ENCODE peak calls at places on chromosomes 2 and 18, in six cellular contexts. S is stimulated activated CD8-positive, alpha-beta memory T cell treated with anti-CD3 and anti-CD28 coated beads, Interleukin-4, amount 100 ng/mL, for 1 hour; H is NCI-H226; V is WTC11; O is iPS-NIHi11; L is activated CD4-positive, alpha-beta T cell treated with anti-CD3 and anti-CD28 coated beads, Interleukin-2, amount 50 U/mL, for 4 hours. I is an unnamed sample.
A peak's percentile ranks its signal among the peaks of the same experiment; 100 is the strongest.

GRCh38 chr18:55421612-55422381 is 166.2 kb downstream of the TCF4 start:
- DNase-seq in V (no peak), O (no peak), L (no peak), S (no peak), H (no peak), I (no peak)

GRCh38 chr2:12428324-12428723 is 288.4 kb upstream of the TRIB2 start:
- DNase-seq in S (no peak), O (peak; percentile 64), L (no peak), V (peak; percentile 45), H (no peak), I (no peak)

GRCh38 chr2:199460101-199460671 is 2.4 kb upstream of the SATB2 start:
- DNase-seq in O (no peak), V (no peak), L (no peak), H (no peak), S (no peak), I (no peak)

GRCh38 chr18:11962586-11962985 is 18.7 kb upstream of the IMPA2 start:
- DNase-seq in L (no peak), V (no peak), S (no peak), H (no peak), O (no peak), I (no peak)

GRCh38 chr2:52327641-52328040 is 1295.7 kb upstream of the NRXN1 start:
- DNase-seq in V (no peak), H (no peak), O (no peak), L (no peak), S (no peak), I (no peak)

GRCh38 chr2:47031909-47032668 is 116.5 kb upstream of the MCFD2 start:
- DNase-seq in V (no peak), S (no peak), L (no peak), H (no peak), O (no peak), I (no peak)

GRCh38 chr2:170715062-170715931 is at the start of gene SP5:
- DNase-seq in H (peak; percentile 89), O (peak; percentile 74), S (no peak), L (no peak), V (peak; percentile 66), I (peak; percentile 72)

GRCh38 chr18:8786766-8787670 is 81.7 kb downstream of the MTCL1 start:
- DNase-seq in O (no peak), L (no peak), V (no peak), S (no peak), H (no peak), I (no peak)

GRCh38 chr18:2654105-2654827 is 1.3 kb upstream of the SMCHD1 start:
- DNase-seq in O (no peak), S (no peak), H (no peak), V (no peak), L (no peak), I (no peak)

GRCh38 chr2:9029721-9030120 is 26.2 kb upstream of the MBOAT2 start:
- DNase-seq in V (no peak), S (no peak), H (no peak), L (no peak), O (no peak), I (peak; percentile 56)

GRCh38 chr18:74510770-74511095 is 14.6 kb downstream of the CNDP2 start:
- DNase-seq in V (no peak), H (no peak), O (no peak), L (no peak), S (no peak), I (no peak)

GRCh38 chr2:166167451-166167850 is 39.6 kb upstream of the SCN1A start:
- DNase-seq in L (no peak), V (no peak), H (peak; percentile 79), S (no peak), O (no peak), I (no peak)

GRCh38 chr2:5555636-5556035 is 136.5 kb upstream of the SOX11 start:
- DNase-seq in O (no peak), H (no peak), V (no peak), S (no peak), L (no peak), I (no peak)

GRCh38 chr2:238938460-238939055 is 90.7 kb downstream of the TWIST2 start:
- DNase-seq in H (peak; percentile 62), L (no peak), V (no peak), S (no peak), O (no peak), I (no peak)

GRCh38 chr2:135047295-135047694 is at the start of gene MAP3K19:
- DNase-seq in S (no peak), L (no peak), O (no peak), H (no peak), V (no peak), I (no peak)

GRCh38 chr18:48697441-48697840 is 158.6 kb downstream of the CTIF start:
- DNase-seq in O (no peak), H (no peak), S (no peak), V (no peak), L (no peak), I (no peak)

GRCh38 chr2:181457121-181457740 is at the start of gene ITGA4:
- DNase-seq in S (peak; percentile 70), H (peak; percentile 32), V (peak; percentile 88), O (peak; percentile 83), L (peak; percentile 82), I (peak; percentile 95)

GRCh38 chr18:49560277-49561126 is 1.4 kb upstream of the LIPG start:
- DNase-seq in L (no peak), S (no peak), V (peak; percentile 49), O (peak; percentile 29), H (no peak), I (peak; percentile 75)

GRCh38 chr2:56889738-56890137 is 705.9 kb downstream of the CCDC85A start:
- DNase-seq in O (no peak), H (no peak), S (no peak), V (no peak), L (no peak), I (no peak)

GRCh38 chr18:36829362-36830140 is 624 bp downstream of the KIAA1328 start:
- DNase-seq in V (no peak), L (no peak), S (no peak), O (no peak), H (no peak), I (peak; percentile 40)

GRCh38 chr2:33278245-33278943 is 198.1 kb upstream of the RASGRP3 start:
- DNase-seq in L (no peak), H (no peak), S (no peak), O (no peak), V (no peak), I (no peak)

GRCh38 chr18:42141439-42141838 is 186.4 kb downstream of the PIK3C3 start:
- DNase-seq in O (no peak), L (no peak), S (no peak), V (no peak), H (no peak), I (peak; percentile 69)

GRCh38 chr18:36527740-36528455 is 230.4 kb downstream of the FHOD3 start:
- DNase-seq in S (no peak), V (no peak), H (no peak), L (no peak), O (no peak), I (no peak)

GRCh38 chr2:16774980-16775963 is 109.6 kb upstream of the CYRIA start:
- DNase-seq in O (peak; percentile 51), H (peak; percentile 7), S (no peak), L (no peak), V (peak; percentile 39), I (peak; percentile 66)

GRCh38 chr2:44271296-44271695 is 4.0 kb upstream of the SLC3A1 start:
- DNase-seq in V (no peak), L (no peak), O (no peak), H (no peak), S (no peak), I (no peak)

GRCh38 chr2:64114063-64114911 is 29.9 kb downstream of the PELI1 start:
- DNase-seq in S (no peak), V (no peak), L (no peak), O (no peak), H (peak; percentile 78), I (no peak)

GRCh38 chr2:78778756-78779510 is 246.6 kb upstream of the REG3G start:
- DNase-seq in S (no peak), O (no peak), L (no peak), H (no peak), V (peak; percentile 19), I (no peak)

GRCh38 chr2:174603280-174603679 is 5.7 kb upstream of the WIPF1 start:
- DNase-seq in S (peak; percentile 29), L (peak; percentile 39), V (peak; percentile 28), O (peak; percentile 60), H (no peak), I (peak; percentile 56)

GRCh38 chr18:49277395-49278036 is 182.9 kb downstream of the DYM start:
- DNase-seq in O (no peak), V (no peak), H (no peak), S (no peak), L (no peak), I (no peak)

GRCh38 chr18:58241877-58242276 is 197.9 kb downstream of the NEDD4L start:
- DNase-seq in O (no peak), S (no peak), H (peak; percentile 40), V (no peak), L (no peak), I (peak; percentile 58)

I was measured in D341Med.